ENCODE peak calls at places on chromosomes 12 and 14, in ten cellular contexts. I is DND-41, R is endothelial cell of umbilical vein, W is GM23248, Q is IMR-90, F is astrocyte, L is H9, V is mammary epithelial cell, N is fibroblast of lung, B is PC-9. M is an unnamed sample.

GRCh38 chr14:51733147-51733546 is 81.4 kb downstream of the FRMD6 start:
- DNase-seq in B (no peak), Q (no peak), W (peak; percentile 49), N (no peak), V (no peak), R (no peak), I (no peak), F (no peak), L (no peak), M (no peak)

GRCh38 chr14:55133416-55133815 is 4.4 kb downstream of the LGALS3 start:
- DNase-seq in W (peak; percentile 73), N (peak; percentile 48), I (no peak), L (no peak), F (no peak), R (peak; percentile 49), B (no peak), V (peak; percentile 28), Q (peak; percentile 43), M (peak; percentile 76)

GRCh38 chr14:92637228-92637627 is 111.2 kb downstream of the LGMN start:
- DNase-seq in W (no peak), N (peak; percentile 15), R (no peak), B (no peak), F (no peak), L (peak; percentile 37), V (no peak), I (no peak), Q (peak; percentile 52), M (no peak)

GRCh38 chr12:31471823-31472222 is 119.1 kb downstream of the DENND5B start:
- DNase-seq in Q (no peak), R (no peak), N (peak; percentile 35), V (peak; percentile 81), W (no peak), F (peak; percentile 23), I (peak; percentile 67), L (no peak), B (no peak), M (no peak)

GRCh38 chr14:68652433-68652690 is 140.5 kb downstream of the ZFP36L1 start:
- DNase-seq in V (no peak), B (no peak), Q (no peak), W (no peak), F (no peak), L (no peak), N (no peak), I (no peak), R (no peak), M (no peak)

GRCh38 chr12:113467514-113468364 is 3.9 kb downstream of the LHX5 start:
- DNase-seq in L (peak; percentile 59), I (no peak), Q (no peak), F (no peak), V (peak; percentile 39), N (no peak), W (no peak), B (no peak), R (no peak), M (peak; percentile 81)

GRCh38 chr14:98512501-98513251 is 759.3 kb downstream of the BCL11B start:
- DNase-seq in F (no peak), B (no peak), I (no peak), N (no peak), R (no peak), V (no peak), W (no peak), Q (no peak), L (no peak), M (no peak)

GRCh38 chr12:26280869-26281268 is 85.5 kb downstream of the SSPN start:
- DNase-seq in F (no peak), W (no peak), N (no peak), L (no peak), Q (no peak), B (no peak), R (no peak), I (no peak), V (no peak), M (no peak)

GRCh38 chr12:79886917-79887519 is 47.9 kb downstream of the PPP1R12A start:
- DNase-seq in W (peak; percentile 71), L (no peak), R (peak; percentile 77), V (peak; percentile 41), I (no peak), Q (peak; percentile 66), N (peak; percentile 57), B (peak; percentile 47), F (peak; percentile 45), M (no peak)

GRCh38 chr14:97539389-97539786 is 742.2 kb downstream of the VRK1 start:
- DNase-seq in N (no peak), F (no peak), L (no peak), B (no peak), R (no peak), Q (no peak), V (no peak), I (no peak), W (no peak), M (no peak)

GRCh38 chr12:105555556-105555973 is 225.1 kb downstream of the C12orf75 start:
- DNase-seq in R (peak; percentile 63), Q (no peak), V (no peak), L (no peak), B (no peak), W (no peak), F (no peak), I (no peak), N (peak; percentile 48), M (peak; percentile 1)

GRCh38 chr12:90257927-90258624 is 549.4 kb upstream of the ATP2B1 start:
- DNase-seq in N (no peak), W (no peak), B (no peak), I (no peak), L (no peak), R (no peak), V (no peak), F (no peak), Q (no peak), M (no peak)

GRCh38 chr12:16531623-16532022 is 74.3 kb downstream of the LMO3 start:
- DNase-seq in L (no peak), V (peak; percentile 77), B (no peak), Q (no peak), I (no peak), F (no peak), R (no peak), N (peak; percentile 14), W (no peak), M (no peak)

GRCh38 chr12:52926596-52927241 is 21.8 kb upstream of the KRT8 start:
- DNase-seq in B (no peak), L (no peak), N (no peak), W (peak; percentile 20), I (no peak), R (no peak), F (no peak), V (no peak), Q (no peak), M (peak; percentile 76)

GRCh38 chr14:61454545-61454944 is 133.2 kb downstream of the PRKCH start:
- DNase-seq in Q (no peak), V (no peak), B (no peak), N (no peak), I (no peak), L (no peak), F (no peak), W (no peak), R (peak; percentile 45), M (no peak)

GRCh38 chr14:91649930-91650329 is 82.0 kb downstream of the CATSPERB start:
- DNase-seq in Q (peak; percentile 49), L (no peak), B (no peak), W (peak; percentile 73), I (peak; percentile 43), N (peak; percentile 8), R (peak; percentile 57), F (no peak), V (peak; percentile 27), M (peak; percentile 79)

GRCh38 chr12:99271071-99271470 is 376.5 kb upstream of the GARIN6 start:
- DNase-seq in I (no peak), F (peak; percentile 8), W (no peak), R (no peak), V (peak; percentile 1), L (no peak), B (no peak), N (peak; percentile 32), Q (no peak), M (peak; percentile 10)

GRCh38 chr12:46343122-46343852 is 29.3 kb downstream of the SLC38A2 start:
- DNase-seq in Q (no peak), R (no peak), N (no peak), I (no peak), F (no peak), L (no peak), B (peak; percentile 36), W (no peak), V (no peak), M (no peak)

GRCh38 chr14:19917243-19917642 is 3.2 kb upstream of the OR4K5 start:
- DNase-seq in I (no peak), B (no peak), V (no peak), F (no peak), L (no peak), Q (no peak), N (no peak), W (no peak), R (no peak), M (no peak)
- H3K9me3 ChIP-seq in I (no peaks in the 10 kb centered on the region), B (no peaks in the 10 kb centered on the region), V (peaks cover 10% of the 10 kb centered on the region), F (peaks cover 10% of the 10 kb centered on the region), L (peaks cover 76% of the 10 kb centered on the region), Q (peaks cover 19% of the 10 kb centered on the region), N (no peaks in the 10 kb centered on the region), W (no peaks in the 10 kb centered on the region), R (peaks cover 6% of the 10 kb centered on the region), M (peaks cover 8% of the 10 kb centered on the region)

GRCh38 chr12:104310751-104311297 is 7.3 kb downstream of the EID3 start:
- DNase-seq in F (no peak), V (no peak), B (no peak), I (no peak), N (no peak), R (no peak), W (no peak), L (no peak), Q (no peak), M (no peak)
- H4K20me1 ChIP-seq in F (peaks cover 85% of the 10 kb centered on the region), V (peaks cover 9% of the 10 kb centered on the region), B (peaks cover 100% of the 10 kb centered on the region), I (peaks cover 28% of the 10 kb centered on the region), N (peaks cover 12% of the 10 kb centered on the region), R (peaks cover 27% of the 10 kb centered on the region), W (peaks cover 17% of the 10 kb centered on the region), L (no peaks in the 10 kb centered on the region), Q (peaks cover 89% of the 10 kb centered on the region), M (peaks cover 73% of the 10 kb centered on the region)

GRCh38 chr12:133120385-133121191 is 9.5 kb downstream of the ZNF891 start:
- DNase-seq in B (no peak), R (no peak), N (no peak), V (no peak), L (no peak), Q (no peak), W (no peak), I (no peak), F (no peak), M (no peak)
- H3K9me3 ChIP-seq in B (peaks cover 80% of the 10 kb centered on the region), R (peaks cover 17% of the 10 kb centered on the region), N (no peaks in the 10 kb centered on the region), V (peaks cover 74% of the 10 kb centered on the region), L (peaks cover 98% of the 10 kb centered on the region), Q (peaks cover 76% of the 10 kb centered on the region), W (peaks cover 10% of the 10 kb centered on the region), I (peaks cover 94% of the 10 kb centered on the region), F (peaks cover 66% of the 10 kb centered on the region), M (peaks cover 35% of the 10 kb centered on the region)

DNA sequence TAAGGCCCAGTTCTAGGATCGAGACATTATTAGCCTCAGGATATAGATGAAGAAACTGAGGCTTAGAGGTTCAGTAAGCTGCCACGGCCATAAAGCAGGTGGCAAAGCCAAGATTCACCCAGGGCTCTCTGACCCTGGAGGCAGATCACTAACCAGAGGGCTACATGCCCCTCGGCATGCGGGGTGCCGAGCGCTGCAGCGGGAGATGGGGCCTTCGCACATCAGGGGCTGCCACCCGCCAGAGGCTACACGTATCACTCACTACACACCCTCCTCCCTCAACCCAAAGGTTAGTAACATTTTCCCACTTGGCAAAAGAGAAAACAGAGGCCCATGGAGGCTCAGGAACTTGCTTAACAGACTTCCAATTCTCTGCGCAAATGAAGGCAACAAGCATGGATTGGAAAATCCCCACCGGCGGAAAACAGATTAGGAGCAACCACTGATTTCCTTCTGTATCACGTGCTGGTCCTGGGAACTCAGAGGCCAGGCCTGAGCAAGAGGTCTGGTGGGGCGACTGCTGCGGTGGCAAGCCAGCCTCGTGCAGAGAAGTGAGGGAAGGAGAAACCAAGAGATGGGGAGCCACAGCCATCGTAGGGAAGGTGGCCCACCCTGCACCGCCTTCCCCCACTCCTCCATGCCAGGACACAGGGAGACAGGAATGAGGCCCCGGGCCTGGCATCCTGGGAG is 6.0 kb downstream of the CCDC85C start:
- DNase-seq in L (no peak), I (no peak), B (no peak), N (no peak), Q (no peak), R (no peak), V (no peak), F (no peak), W (no peak), M (peak; percentile 58)
- H4K20me1 ChIP-seq in L (no peaks in the 10 kb centered on the region), I (peaks cover 79% of the 10 kb centered on the region), B (no peaks in the 10 kb centered on the region), N (no peaks in the 10 kb centered on the region), Q (peaks cover 58% of the 10 kb centered on the region), R (no peaks in the 10 kb centered on the region), V (no peaks in the 10 kb centered on the region), F (peaks cover 92% of the 10 kb centered on the region), W (no peaks in the 10 kb centered on the region), M (peaks cover 5% of the 10 kb centered on the region)

M was measured in osteoblast.